ENCODE peak calls at places on chromosomes 1 and 21, in nine cellular contexts. C, H, D, R, G, S, I, E and T are unnamed samples.
A peak's percentile ranks its signal among the peaks of the same experiment; 100 is the strongest.

GRCh38 chr1:84583648-84584047 is 9.4 kb upstream of the CTBS start:
- DNase-seq in C (no peak), H (no peak), D (no peak), R (no peak), G (no peak), S (no peak), I (peak; percentile 51), E (no peak), T (no peak)

GRCh38 chr1:48069662-48070432 is 72.7 kb upstream of the TRABD2B start:
- DNase-seq in C (no peak), H (peak; percentile 62), D (no peak), R (no peak), G (no peak), S (peak; percentile 15), I (peak; percentile 48), E (no peak), T (peak; percentile 17)

GRCh38 chr1:220769205-220769604 is 17.5 kb upstream of the MTARC1 start:
- DNase-seq in C (no peak), H (no peak), D (no peak), R (no peak), G (no peak), S (no peak), I (no peak), E (no peak), T (no peak)

GRCh38 chr1:21855257-21856096 is 43.4 kb downstream of the LDLRAD2 start:
- DNase-seq in C (no peak), H (peak; percentile 6), D (no peak), R (no peak), G (no peak), S (no peak), I (no peak), E (no peak), T (no peak)

GRCh38 chr1:24893431-24893830 is 36.6 kb downstream of the RUNX3 start:
- DNase-seq in C (no peak), H (no peak), D (no peak), R (no peak), G (no peak), S (peak; percentile 78), I (no peak), E (peak; percentile 52), T (peak; percentile 72)

GRCh38 chr1:160723332-160723731 is 11.7 kb upstream of the CD48 start:
- DNase-seq in C (no peak), H (no peak), D (no peak), R (no peak), G (no peak), S (no peak), I (no peak), E (no peak), T (no peak)

GRCh38 chr21:35254006-35254751 is 205.1 kb upstream of the RUNX1 start:
- DNase-seq in C (no peak), H (peak; percentile 68), D (no peak), R (peak; percentile 84), G (no peak), S (peak; percentile 44), I (peak; percentile 89), E (no peak), T (peak; percentile 73)

GRCh38 chr1:153881764-153882163 is 41.0 kb downstream of the GATAD2B start:
- DNase-seq in C (no peak), H (no peak), D (no peak), R (no peak), G (no peak), S (no peak), I (peak; percentile 48), E (no peak), T (no peak)

GRCh38 chr1:221478050-221478949 is 263.6 kb downstream of the DUSP10 start:
- DNase-seq in C (peak; percentile 46), H (peak; percentile 94), D (peak; percentile 46), R (peak; percentile 63), G (peak; percentile 69), S (peak; percentile 33), I (peak; percentile 90), E (no peak), T (peak; percentile 11)

GRCh38 chr1:113835686-113836290 is 23.5 kb upstream of the RSBN1 start:
- DNase-seq in C (no peak), H (peak; percentile 75), D (peak; percentile 60), R (no peak), G (no peak), S (no peak), I (peak; percentile 75), E (no peak), T (no peak)

GRCh38 chr1:205505791-205506190 is 1.3 kb downstream of the CDK18 start:
- DNase-seq in C (peak; percentile 70), H (peak; percentile 20), D (no peak), R (no peak), G (no peak), S (peak; percentile 26), I (peak; percentile 35), E (peak; percentile 38), T (peak; percentile 43)

GRCh38 chr1:2411801-2412394 is 466 bp downstream of the PEX10 start:
- DNase-seq in C (peak; percentile 33), H (peak; percentile 37), D (no peak), R (no peak), G (no peak), S (no peak), I (no peak), E (no peak), T (no peak)

GRCh38 chr1:209207701-209208286 is 375.7 kb upstream of the CAMK1G start:
- DNase-seq in C (peak; percentile 65), H (peak; percentile 86), D (no peak), R (peak; percentile 4), G (no peak), S (peak; percentile 68), I (peak; percentile 76), E (peak; percentile 58), T (peak; percentile 51)

GRCh38 chr1:24635195-24635843 is 7.8 kb upstream of the SRRM1 start:
- DNase-seq in C (peak; percentile 40), H (peak; percentile 85), D (peak; percentile 63), R (peak; percentile 56), G (peak; percentile 58), S (no peak), I (peak; percentile 87), E (no peak), T (peak; percentile 39)

GRCh38 chr21:45537746-45538291 is 4.4 kb downstream of the SLC19A1 start:
- DNase-seq in C (peak; percentile 8), H (no peak), D (no peak), R (no peak), G (no peak), S (peak; percentile 7), I (no peak), E (peak; percentile 18), T (no peak)

GRCh38 chr21:25639922-25640670 is 1.0 kb downstream of the JAM2 start:
- DNase-seq in C (peak; percentile 15), H (no peak), D (no peak), R (no peak), G (no peak), S (no peak), I (no peak), E (no peak), T (peak; percentile 5)

GRCh38 chr1:85584264-85584781 is 3.8 kb downstream of the CCN1 start:
- DNase-seq in C (no peak), H (peak; percentile 90), D (no peak), R (peak; percentile 97), G (peak; percentile 99), S (no peak), I (peak; percentile 96), E (no peak), T (no peak)

GRCh38 chr1:15934211-15935055 is 41.5 kb downstream of the ZBTB17 start:
- DNase-seq in C (no peak), H (no peak), D (no peak), R (no peak), G (no peak), S (no peak), I (no peak), E (peak; percentile 17), T (no peak)

DNA sequence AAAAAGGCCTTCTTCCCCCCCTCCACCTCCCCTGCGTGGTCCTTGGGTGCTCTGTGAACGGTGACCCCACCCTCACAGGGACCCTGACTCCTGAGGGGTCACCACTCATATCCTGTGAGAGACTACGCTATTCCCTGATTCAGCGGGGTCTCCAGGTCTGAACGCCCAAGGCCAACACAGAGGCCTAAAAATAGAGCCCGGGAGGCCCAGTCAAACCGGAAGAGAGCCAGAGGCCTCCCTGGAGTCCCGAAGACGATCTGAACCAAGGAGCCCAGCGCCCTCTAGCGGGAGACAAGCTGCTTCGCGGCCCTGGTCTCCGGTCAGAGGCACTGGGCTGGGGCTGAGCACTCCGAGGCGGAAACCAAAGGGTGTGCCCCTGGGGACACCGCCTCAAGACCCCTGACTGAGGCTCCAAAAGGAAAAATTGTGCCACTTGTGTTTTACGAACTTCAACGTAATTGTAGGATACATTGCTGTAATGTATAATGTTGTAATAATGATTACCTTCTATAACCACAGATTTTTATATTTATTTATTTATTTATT is 42.4 kb upstream of the PSEN2 start:
- DNase-seq in C (peak; percentile 97), H (peak; percentile 99), D (peak; percentile 89), R (peak; percentile 66), G (peak; percentile 67), S (peak; percentile 96), I (peak; percentile 97), E (peak; percentile 96), T (peak; percentile 93)
- H3K4me3 ChIP-seq in C (no peak overlapping the region), H (no peak overlapping the region), D (peak overlapping the region; percentile 11), R (no peak overlapping the region), G (no peak overlapping the region), S (no peak overlapping the region), I (no peak overlapping the region), E (no peak overlapping the region), T (no peak overlapping the region)

DNA sequence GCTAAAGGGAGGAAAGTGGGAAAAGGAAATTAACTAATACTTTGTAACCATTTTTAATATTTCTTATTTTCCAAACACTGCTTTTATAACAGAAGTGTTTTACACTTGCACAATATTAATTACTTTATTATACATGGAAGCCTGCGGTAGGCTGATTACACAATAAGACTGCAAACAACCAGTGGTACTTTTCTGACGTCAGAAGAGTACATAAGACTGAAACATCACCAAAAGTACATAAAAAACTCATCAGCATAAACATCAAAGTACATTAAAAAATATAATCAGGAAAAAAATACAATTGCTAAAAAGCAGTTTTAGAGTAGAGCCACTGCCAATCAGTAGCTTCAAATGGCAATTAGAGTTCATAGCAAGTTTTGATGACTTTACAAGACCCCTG is 4.6 kb downstream of the ZNF281 start:
- DNase-seq in C (no peak), H (no peak), D (no peak), R (no peak), G (no peak), S (no peak), I (peak; percentile 21), E (no peak), T (no peak)
- H3K4me3 ChIP-seq in C (no peak overlapping the region), H (peak overlapping the region; percentile 44), D (no peak overlapping the region), R (peak overlapping the region; percentile 0), G (peak overlapping the region; percentile 28), S (no peak overlapping the region), I (no peak overlapping the region), E (no peak overlapping the region), T (no peak overlapping the region)

GRCh38 chr21:42406201-42406601 is 2.5 kb downstream of the UBASH3A start:
- DNase-seq in C (no peak), H (no peak), D (peak; percentile 64), R (no peak), G (no peak), S (peak; percentile 20), I (no peak), E (no peak), T (no peak)
- H3K4me3 ChIP-seq in C (no peak overlapping the region), H (no peak overlapping the region), D (peak overlapping the region; percentile 87), R (no peak overlapping the region), G (no peak overlapping the region), S (no peak overlapping the region), I (no peak overlapping the region), E (no peak overlapping the region), T (no peak overlapping the region)

DNA sequence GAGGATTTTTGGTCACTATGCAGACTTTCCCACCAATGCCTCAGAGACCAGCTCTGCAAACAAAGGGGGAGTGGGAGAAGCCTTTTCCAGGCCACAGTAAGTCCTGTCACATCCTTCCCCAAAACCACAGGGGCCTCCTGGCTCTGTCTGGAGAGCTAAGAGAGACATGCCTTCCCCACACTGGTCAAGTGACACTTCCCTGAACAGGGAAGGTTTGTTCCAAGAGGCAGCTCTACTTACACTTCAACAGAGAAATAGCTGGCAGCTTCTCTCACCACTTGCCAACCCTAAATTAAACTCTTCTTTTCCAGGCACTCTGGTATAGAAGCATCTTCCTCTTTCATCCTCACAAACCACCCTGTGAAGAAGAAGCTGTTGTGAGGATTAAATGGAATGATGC is 39.7 kb downstream of the EDN2 start:
- DNase-seq in C (no peak), H (no peak), D (no peak), R (no peak), G (no peak), S (no peak), I (no peak), E (no peak), T (no peak)
- H3K4me3 ChIP-seq in C (no peak overlapping the region), H (no peak overlapping the region), D (no peak overlapping the region), R (no peak overlapping the region), G (no peak overlapping the region), S (no peak overlapping the region), I (no peak overlapping the region), E (no peak overlapping the region), T (no peak overlapping the region)